ENCODE peak calls at places on chromosomes 5 and 9, in six cellular contexts. U is uterus; D is CD4-positive, alpha-beta T cell; G is omental fat pad; K is K562; C is WTC11. N is an unnamed sample.

GRCh38 chr5:177495243-177496060 is 2.0 kb downstream of the PDLIM7 start:
- DNase-seq in U (peak), D (no peak), G (no peak), K (peak), C (peak), N (no peak)

GRCh38 chr9:84266087-84266561 is 74.4 kb downstream of the SLC28A3 start:
- DNase-seq in U (no peak), D (no peak), G (no peak), K (no peak), C (peak), N (no peak)

GRCh38 chr5:961002-961710 is 47.4 kb upstream of the NKD2 start:
- DNase-seq in U (no peak), D (no peak), G (no peak), K (no peak), C (no peak), N (no peak)

GRCh38 chr5:67490543-67491321 is 294.1 kb upstream of the CD180 start:
- DNase-seq in U (no peak), D (no peak), G (no peak), K (no peak), C (no peak), N (no peak)

GRCh38 chr5:169126376-169127043 is 174.4 kb downstream of the SLIT3 start:
- DNase-seq in U (no peak), D (no peak), G (no peak), K (no peak), C (no peak), N (no peak)

GRCh38 chr5:65535529-65535987 is 27.4 kb downstream of the CENPK start:
- DNase-seq in U (no peak), D (no peak), G (no peak), K (no peak), C (no peak), N (no peak)

GRCh38 chr5:151680944-151681427 is 5.7 kb downstream of the SPARC start:
- DNase-seq in U (no peak), D (no peak), G (no peak), K (no peak), C (no peak), N (no peak)

GRCh38 chr5:117657591-117657990 is 1083.0 kb upstream of the SEMA6A start:
- DNase-seq in U (no peak), D (no peak), G (no peak), K (no peak), C (no peak), N (no peak)

GRCh38 chr9:91001146-91001611 is 199.6 kb downstream of the SYK start:
- DNase-seq in U (no peak), D (no peak), G (no peak), K (no peak), C (no peak), N (no peak)

GRCh38 chr5:139806111-139806510 is 10.5 kb downstream of the PSD2 start:
- DNase-seq in U (no peak), D (no peak), G (no peak), K (no peak), C (no peak), N (no peak)

GRCh38 chr9:89204811-89205210 is 26.2 kb upstream of the SHC3 start:
- DNase-seq in U (no peak), D (no peak), G (no peak), K (no peak), C (no peak), N (no peak)

GRCh38 chr9:2159521-2160417 is 144.6 kb downstream of the SMARCA2 start:
- DNase-seq in U (no peak), D (no peak), G (no peak), K (no peak), C (no peak), N (no peak)

GRCh38 chr5:75340714-75341478 is 3.9 kb downstream of the HMGCR start:
- DNase-seq in U (no peak), D (no peak), G (no peak), K (no peak), C (no peak), N (no peak)

GRCh38 chr5:88883566-88884434 is 816 bp upstream of the MEF2C start:
- DNase-seq in U (peak), D (no peak), G (peak), K (peak), C (peak), N (peak)

GRCh38 chr9:92275541-92275940 is 18.0 kb downstream of the IARS1 start:
- DNase-seq in U (no peak), D (no peak), G (no peak), K (no peak), C (no peak), N (no peak)

GRCh38 chr5:133801431-133801830 is 167.0 kb downstream of the C5orf15 start:
- DNase-seq in U (no peak), D (no peak), G (no peak), K (no peak), C (no peak), N (no peak)

GRCh38 chr9:93911136-93911745 is 43.9 kb downstream of the BARX1 start:
- DNase-seq in U (no peak), D (no peak), G (no peak), K (no peak), C (no peak), N (no peak)

GRCh38 chr5:153965102-153965645 is 73.5 kb downstream of the FAM114A2 start:
- DNase-seq in U (peak), D (no peak), G (no peak), K (peak), C (peak), N (peak)

GRCh38 chr5:150513375-150514309 is 5.7 kb downstream of the NDST1 start:
- DNase-seq in U (no peak), D (no peak), G (no peak), K (peak), C (peak), N (no peak)

GRCh38 chr9:2469681-2470141 is 151.9 kb upstream of the VLDLR start:
- DNase-seq in U (peak), D (no peak), G (no peak), K (no peak), C (peak), N (no peak)

GRCh38 chr5:171494452-171495121 is 75.1 kb downstream of the FGF18 start:
- DNase-seq in U (peak), D (no peak), G (peak), K (peak), C (peak), N (no peak)

GRCh38 chr5:112202694-112203093 is 216.4 kb downstream of the EPB41L4A start:
- DNase-seq in U (no peak), D (no peak), G (no peak), K (no peak), C (no peak), N (no peak)

GRCh38 chr9:130448771-130449170 is 4.0 kb downstream of the ASS1 start:
- DNase-seq in U (no peak), D (no peak), G (no peak), K (no peak), C (no peak), N (no peak)

GRCh38 chr5:124996023-124996763 is 249.8 kb upstream of the ZNF608 start:
- DNase-seq in U (no peak), D (no peak), G (no peak), K (no peak), C (no peak), N (no peak)

GRCh38 chr5:16519435-16519834 is 53.8 kb upstream of the ZNF622 start:
- DNase-seq in U (no peak), D (no peak), G (no peak), K (no peak), C (no peak), N (no peak)

GRCh38 chr5:135318037-135318436 is 81.0 kb downstream of the MACROH2A1 start:
- DNase-seq in U (no peak), D (no peak), G (no peak), K (no peak), C (no peak), N (peak)

GRCh38 chr5:131413605-131414559 is 150.0 kb downstream of the CDC42SE2 start:
- DNase-seq in U (no peak), D (no peak), G (no peak), K (no peak), C (no peak), N (no peak)

GRCh38 chr5:56319281-56320242 is 86.4 kb upstream of the ANKRD55 start:
- DNase-seq in U (peak), D (no peak), G (no peak), K (no peak), C (no peak), N (no peak)

GRCh38 chr9:33446507-33447403 is 638 bp downstream of the AQP3 start:
- DNase-seq in U (no peak), D (peak), G (no peak), K (peak), C (no peak), N (no peak)

GRCh38 chr5:83368835-83369234 is 102.7 kb upstream of the VCAN start:
- DNase-seq in U (no peak), D (no peak), G (no peak), K (no peak), C (no peak), N (no peak)

GRCh38 chr5:2633992-2634391 is 117.5 kb downstream of the IRX2 start:
- DNase-seq in U (no peak), D (no peak), G (no peak), K (no peak), C (no peak), N (no peak)

GRCh38 chr5:102296229-102296817 is at the start of gene SLCO4C1:
- DNase-seq in U (no peak), D (peak), G (no peak), K (peak), C (peak), N (peak)

GRCh38 chr9:93577045-93577939 is 908 bp downstream of the PHF2 start:
- DNase-seq in U (no peak), D (no peak), G (no peak), K (no peak), C (no peak), N (no peak)

GRCh38 chr5:65213921-65214525 is 267.7 kb downstream of the ADAMTS6 start:
- DNase-seq in U (no peak), D (no peak), G (no peak), K (peak), C (peak), N (no peak)

GRCh38 chr5:55372130-55372925 is 64.5 kb downstream of the MTREX start:
- DNase-seq in U (no peak), D (no peak), G (no peak), K (no peak), C (no peak), N (no peak)

GRCh38 chr5:77643654-77644404 is 5.3 kb upstream of the OTP start:
- DNase-seq in U (no peak), D (no peak), G (no peak), K (no peak), C (no peak), N (no peak)

GRCh38 chr9:121736964-121737462 is 85.6 kb downstream of the DAB2IP start:
- DNase-seq in U (no peak), D (no peak), G (no peak), K (peak), C (peak), N (no peak)

GRCh38 chr5:140345919-140346347 is 470 bp downstream of the HBEGF start:
- DNase-seq in U (peak), D (no peak), G (no peak), K (no peak), C (peak), N (peak)

GRCh38 chr9:3514786-3515185 is 11.0 kb downstream of the RFX3 start:
- DNase-seq in U (no peak), D (no peak), G (no peak), K (no peak), C (no peak), N (no peak)
- TF ChIP-seq CTCF in U (no peak), D (no peak), G (no peak), K (no peak), C (no peak), N (no peak)

GRCh38 chr9:127223810-127224177 is 40.8 kb upstream of the GARNL3 start:
- DNase-seq in U (peak), D (no peak), G (no peak), K (peak), C (peak), N (no peak)
- TF ChIP-seq CTCF in U (no peak), D (no peak), G (no peak), K (no peak), C (no peak), N (no peak)

DNA sequence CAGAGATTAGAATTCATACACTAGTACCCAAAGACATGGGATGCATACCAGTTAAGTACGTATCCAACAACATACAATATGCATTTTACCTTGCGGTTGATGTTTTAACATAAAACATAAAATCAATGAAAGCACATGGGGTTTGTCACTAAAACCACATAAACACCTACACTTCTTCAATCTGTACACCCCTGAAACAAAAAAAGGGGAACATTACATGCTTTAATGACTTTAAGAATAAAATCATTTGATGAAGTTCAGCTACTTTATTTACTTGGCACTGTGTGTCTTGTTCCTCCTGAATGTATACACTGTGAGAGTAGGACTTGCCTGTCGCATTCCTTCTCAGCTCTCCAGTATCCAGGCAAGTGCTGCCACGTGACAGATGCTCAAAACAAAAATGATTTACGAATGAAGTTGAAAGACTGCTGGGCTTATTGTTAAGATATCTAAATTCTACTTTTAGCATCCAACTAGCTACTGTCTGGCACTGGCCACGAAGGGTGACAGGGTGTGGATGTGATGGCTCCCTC is 21.1 kb downstream of the TNFSF15 start:
- DNase-seq in U (no peak), D (no peak), G (no peak), K (no peak), C (no peak), N (no peak)
- TF ChIP-seq CTCF in U (no peak), D (no peak), G (no peak), K (no peak), C (no peak), N (no peak)

GRCh38 chr9:101486693-101487442 is 46.8 kb upstream of the RNF20 start:
- DNase-seq in U (peak), D (no peak), G (no peak), K (peak), C (peak), N (peak)

GRCh38 chr9:101481296-101481695 is 45.7 kb upstream of the ALDOB start:
- DNase-seq in U (no peak), D (no peak), G (no peak), K (peak), C (no peak), N (no peak)

GRCh38 chr9:101485873-101486692 is 47.6 kb upstream of the RNF20 start:
- DNase-seq in U (peak), D (no peak), G (no peak), K (peak), C (peak), N (peak)

GRCh38 chr9:101487443-101487855 is 46.2 kb upstream of the RNF20 start:
- DNase-seq in U (no peak), D (no peak), G (no peak), K (no peak), C (no peak), N (no peak)

GRCh38 chr9:101484046-101484445 is 48.5 kb upstream of the ALDOB start:
- DNase-seq in U (no peak), D (no peak), G (no peak), K (no peak), C (no peak), N (no peak)
- TF ChIP-seq CTCF in U (no peak), D (no peak), G (no peak), K (no peak), C (no peak), N (no peak)

GRCh38 chr5:40775085-40775845 is 19.5 kb upstream of the TTC33 start:
- DNase-seq in U (no peak), D (no peak), G (no peak), K (no peak), C (no peak), N (no peak)
- TF ChIP-seq CTCF in U (no peak), D (no peak), G (no peak), K (no peak), C (no peak), N (no peak)

DNA sequence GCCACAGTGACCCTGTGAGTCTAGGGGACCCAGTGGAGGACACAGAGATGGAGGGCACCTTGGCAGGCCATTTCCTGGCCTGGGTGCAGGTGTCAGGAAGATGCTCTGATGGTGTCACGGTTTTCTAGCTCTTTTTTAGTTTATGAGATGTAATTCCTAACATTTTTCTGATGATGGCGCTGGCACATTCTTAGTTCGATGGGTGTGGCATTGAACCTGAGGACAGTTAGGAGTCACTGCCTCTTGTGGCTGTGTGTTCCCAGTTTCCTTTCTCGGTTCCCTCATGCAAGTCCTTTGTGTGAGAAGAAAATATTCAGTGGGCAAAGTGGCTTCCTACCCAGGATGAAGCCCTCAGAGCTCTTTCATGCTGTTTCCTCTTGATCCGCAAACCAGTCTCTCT is 129.4 kb upstream of the ICE1 start:
- DNase-seq in U (no peak), D (no peak), G (no peak), K (peak), C (no peak), N (no peak)
- TF ChIP-seq CTCF in U (no peak), D (no peak), G (no peak), K (peak), C (no peak), N (no peak)

GRCh38 chr5:73213566-73213998 is 40.6 kb downstream of the TMEM174 start:
- DNase-seq in U (no peak), D (no peak), G (no peak), K (no peak), C (no peak), N (no peak)

GRCh38 chr5:73215525-73215890 is 42.5 kb downstream of the TMEM174 start:
- DNase-seq in U (no peak), D (no peak), G (no peak), K (no peak), C (no peak), N (no peak)

GRCh38 chr5:73218552-73219171 is 45.7 kb downstream of the TMEM174 start:
- DNase-seq in U (no peak), D (no peak), G (no peak), K (no peak), C (no peak), N (no peak)

GRCh38 chr5:73214921-73215490 is 42.0 kb downstream of the TMEM174 start:
- DNase-seq in U (no peak), D (no peak), G (no peak), K (no peak), C (no peak), N (no peak)

GRCh38 chr5:73215891-73216610 is 43.1 kb downstream of the TMEM174 start:
- DNase-seq in U (peak), D (peak), G (no peak), K (peak), C (peak), N (peak)
- TF ChIP-seq CTCF in U (peak), D (peak), G (peak), K (peak), C (peak), N (peak)

DNA sequence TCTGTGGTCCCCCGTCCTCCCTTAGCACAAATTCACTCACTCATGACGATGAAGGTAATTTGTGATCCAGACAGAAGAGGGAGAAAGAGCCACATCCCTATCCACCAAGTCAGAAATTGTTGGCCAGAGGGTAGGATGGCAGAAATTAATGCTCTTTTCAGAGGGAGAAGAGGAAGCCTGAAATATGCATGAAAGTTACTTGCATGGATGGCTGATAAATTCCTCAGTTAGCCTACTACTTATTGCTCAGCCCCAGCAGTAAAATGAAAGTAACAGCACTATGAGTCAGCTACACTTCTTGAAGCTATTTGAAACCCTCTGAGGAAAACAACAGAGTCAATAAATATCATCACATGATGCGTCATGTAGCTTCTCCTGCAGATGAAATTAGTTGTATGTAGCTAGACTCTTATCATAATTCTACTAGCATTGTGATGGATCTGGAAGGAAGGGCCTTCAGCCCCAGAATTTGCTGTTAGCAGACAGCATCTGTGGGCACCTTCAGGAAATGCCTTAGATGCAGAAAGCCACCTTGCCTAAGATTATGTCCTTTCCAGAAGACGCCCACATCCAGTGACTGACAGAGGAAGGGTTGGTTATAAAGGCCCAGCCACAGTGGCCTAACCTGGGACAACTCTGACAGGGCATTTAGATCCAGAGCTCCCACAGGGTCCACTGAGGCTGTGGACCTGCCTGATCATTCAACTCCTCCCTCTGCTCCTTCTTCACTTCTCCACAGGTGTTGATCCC is 81.2 kb upstream of the CCDC112 start:
- DNase-seq in U (no peak), D (no peak), G (no peak), K (no peak), C (no peak), N (no peak)
- TF ChIP-seq CTCF in U (peak), D (no peak), G (no peak), K (no peak), C (no peak), N (no peak)

N was measured in progenitor cell of endocrine pancreas.